ENCODE peak calls at places on chromosomes 3 and 15, in six cellular contexts. G is CD4-positive, alpha-beta T cell; Q is tibial artery; T is transverse colon; J is HFFc6; E is psoas muscle. K is an unnamed sample.

GRCh38 chr3:111850481-111850880 is 8.6 kb upstream of the PHLDB2 start:
- DNase-seq in G (no peak), Q (no peak), T (no peak), J (peak; percentile 48), E (no peak), K (no peak)

GRCh38 chr3:7713724-7714123 is 787.9 kb upstream of the LMCD1 start:
- DNase-seq in G (no peak), Q (no peak), T (no peak), J (no peak), E (no peak), K (no peak)

GRCh38 chr15:71114887-71115566 is at the start of gene THSD4:
- DNase-seq in G (peak; percentile 43), Q (peak; percentile 52), T (peak; percentile 78), J (peak; percentile 61), E (peak; percentile 86), K (peak; percentile 85)

GRCh38 chr15:90451215-90451850 is 63.3 kb downstream of the IQGAP1 start:
- DNase-seq in G (no peak), Q (no peak), T (no peak), J (peak; percentile 71), E (no peak), K (no peak)

GRCh38 chr3:13568515-13568995 is 19.6 kb downstream of the FBLN2 start:
- DNase-seq in G (no peak), Q (no peak), T (no peak), J (no peak), E (no peak), K (no peak)

GRCh38 chr3:40264437-40264836 is 45.1 kb upstream of the EIF1B start:
- DNase-seq in G (no peak), Q (no peak), T (no peak), J (no peak), E (no peak), K (no peak)

GRCh38 chr15:63023351-63023945 is 19.1 kb upstream of the TPM1 start:
- DNase-seq in G (no peak), Q (no peak), T (no peak), J (peak; percentile 94), E (no peak), K (no peak)

GRCh38 chr3:63364909-63365308 is 86.8 kb downstream of the SYNPR start:
- DNase-seq in G (no peak), Q (no peak), T (no peak), J (no peak), E (no peak), K (peak; percentile 34)

GRCh38 chr3:49751501-49751900 is 27.8 kb upstream of the GMPPB start:
- DNase-seq in G (no peak), Q (no peak), T (no peak), J (no peak), E (no peak), K (no peak)

GRCh38 chr15:62719316-62719715 is 323.2 kb upstream of the TPM1 start:
- DNase-seq in G (no peak), Q (no peak), T (no peak), J (peak; percentile 44), E (no peak), K (no peak)

GRCh38 chr15:22838292-22839042 is at the start of gene NIPA2:
- DNase-seq in G (peak; percentile 99), Q (peak; percentile 98), T (peak; percentile 99), J (peak; percentile 96), E (peak; percentile 99), K (peak; percentile 99)

GRCh38 chr3:49140080-49140479 is 7.2 kb upstream of the LAMB2 start:
- DNase-seq in G (no peak), Q (no peak), T (no peak), J (no peak), E (no peak), K (no peak)

GRCh38 chr3:98817546-98817945 is 54.4 kb downstream of the ST3GAL6 start:
- DNase-seq in G (no peak), Q (no peak), T (no peak), J (peak; percentile 61), E (no peak), K (no peak)

GRCh38 chr15:77529394-77530159 is 103.1 kb downstream of the LINGO1 start:
- DNase-seq in G (no peak), Q (no peak), T (no peak), J (no peak), E (peak; percentile 27), K (no peak)

GRCh38 chr15:42007386-42007785 is 13.5 kb downstream of the PLA2G4E start:
- DNase-seq in G (no peak), Q (no peak), T (no peak), J (no peak), E (no peak), K (no peak)

GRCh38 chr15:39728844-39729243 is 53.8 kb downstream of the FSIP1 start:
- DNase-seq in G (no peak), Q (no peak), T (no peak), J (peak; percentile 58), E (no peak), K (no peak)

GRCh38 chr3:152026033-152026556 is 152.7 kb downstream of the SUCNR1 start:
- DNase-seq in G (no peak), Q (no peak), T (no peak), J (peak; percentile 82), E (no peak), K (no peak)

GRCh38 chr3:152019516-152019915 is 146.1 kb downstream of the SUCNR1 start:
- DNase-seq in G (no peak), Q (no peak), T (no peak), J (peak; percentile 52), E (no peak), K (no peak)

GRCh38 chr3:152021951-152022461 is 148.6 kb downstream of the SUCNR1 start:
- DNase-seq in G (no peak), Q (no peak), T (no peak), J (peak; percentile 26), E (no peak), K (no peak)
- TF ChIP-seq CTCF in G (no peak), Q (no peak), T (no peak), J (no peak), E (no peak), K (no peak)

DNA sequence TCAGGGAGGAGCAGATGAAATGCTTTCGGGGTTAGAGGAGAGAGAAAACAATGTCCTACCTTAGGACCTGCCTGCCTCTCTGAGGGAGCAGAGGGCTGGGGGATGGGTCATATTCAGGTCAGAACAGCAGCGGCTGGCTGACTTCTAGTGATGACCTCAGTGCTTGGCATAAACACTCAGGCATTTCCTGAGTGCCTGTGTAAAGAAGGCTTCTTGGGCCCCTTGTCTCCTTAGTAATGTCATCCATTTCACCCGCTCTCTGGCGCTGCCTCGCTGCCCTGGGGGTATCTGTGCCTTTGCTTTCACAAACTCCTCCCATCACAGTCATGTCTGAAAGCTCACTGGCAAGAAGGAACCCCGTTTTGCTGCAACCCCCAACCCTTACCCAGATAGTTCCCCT is 82.9 kb upstream of the GSK3B start:
- DNase-seq in G (no peak), Q (no peak), T (no peak), J (peak; percentile 88), E (peak; percentile 62), K (peak; percentile 16)
- TF ChIP-seq CTCF in G (no peak), Q (no peak), T (no peak), J (no peak), E (no peak), K (no peak)

DNA sequence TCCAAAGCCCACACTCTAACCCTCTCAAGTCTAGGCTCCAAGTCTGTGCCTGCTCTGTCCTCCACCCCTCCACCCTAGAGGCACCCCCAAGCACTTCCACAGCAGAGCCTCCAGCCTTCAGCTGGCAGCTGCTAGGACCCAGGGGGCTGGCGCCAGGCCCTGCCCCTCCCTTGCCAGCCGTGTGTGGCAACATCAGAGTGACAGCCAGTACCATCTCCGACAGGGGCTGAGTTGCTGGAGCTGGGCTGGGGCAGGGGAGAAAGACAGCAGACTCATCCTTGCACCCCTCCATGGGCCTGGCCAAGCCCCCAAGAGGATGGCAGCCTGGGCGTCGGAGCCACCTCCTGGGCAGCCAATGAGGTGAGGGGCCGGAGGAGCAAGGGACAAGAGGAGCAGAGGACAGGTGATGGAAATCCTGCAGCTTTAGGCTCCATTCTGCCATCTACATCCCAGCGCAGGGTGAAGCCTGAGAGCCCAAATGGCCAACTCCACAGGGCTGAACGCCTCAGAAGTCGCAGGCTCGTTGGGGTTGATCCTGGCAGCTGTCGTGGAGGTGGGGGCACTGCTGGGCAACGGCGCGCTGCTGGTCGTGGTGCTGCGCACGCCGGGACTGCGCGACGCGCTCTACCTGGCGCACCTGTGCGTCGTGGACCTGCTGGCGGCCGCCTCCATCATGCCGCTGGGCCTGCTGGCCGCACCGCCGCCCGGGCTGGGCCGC is at the start of gene GPR62:
- DNase-seq in G (no peak), Q (no peak), T (no peak), J (no peak), E (peak; percentile 80), K (no peak)
- TF ChIP-seq CTCF in G (no peak), Q (no peak), T (no peak), J (no peak), E (no peak), K (no peak)

GRCh38 chr15:50777045-50777444 is 11.5 kb upstream of the SPPL2A start:
- DNase-seq in G (no peak), Q (no peak), T (no peak), J (no peak), E (no peak), K (no peak)
- TF ChIP-seq CTCF in G (no peak), Q (no peak), T (no peak), J (peak; percentile 49), E (no peak), K (no peak)

DNA sequence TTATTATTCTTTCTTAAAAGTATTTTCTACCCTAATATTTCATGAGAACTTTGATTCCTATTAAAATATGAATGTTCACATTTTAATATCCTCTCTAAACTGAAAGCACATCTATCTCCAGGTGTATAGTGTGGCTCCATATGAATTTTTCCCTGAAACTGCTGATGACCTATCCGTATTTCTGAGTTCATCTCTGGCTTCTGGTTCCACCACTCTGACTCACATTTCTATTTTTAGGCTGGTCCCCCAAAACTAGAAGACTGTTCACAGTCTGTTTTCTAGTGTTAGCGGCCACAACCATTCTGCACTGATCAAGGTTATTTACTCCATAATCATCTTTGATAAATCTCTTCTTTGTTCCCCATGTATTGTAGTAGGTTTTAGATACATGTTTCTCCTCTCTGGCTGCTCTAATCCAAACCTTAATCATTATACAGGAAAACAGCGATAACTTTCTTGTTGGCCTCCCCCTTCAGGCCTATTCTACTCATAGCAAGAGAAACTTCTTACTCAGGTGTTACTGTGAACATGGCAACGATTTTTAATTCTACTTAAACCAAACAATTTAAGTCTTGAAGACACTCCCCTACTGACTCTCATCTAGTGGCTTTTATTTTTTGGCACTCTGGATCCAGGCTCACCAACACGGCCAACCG is 12.8 kb downstream of the ADPGK start:
- DNase-seq in G (no peak), Q (no peak), T (no peak), J (no peak), E (no peak), K (no peak)
- TF ChIP-seq CTCF in G (no peak), Q (no peak), T (no peak), J (peak; percentile 54), E (no peak), K (peak; percentile 19)

GRCh38 chr3:33523093-33523667 is 83.0 kb upstream of the UBP1 start:
- DNase-seq in G (no peak), Q (no peak), T (no peak), J (no peak), E (no peak), K (no peak)

GRCh38 chr3:33526787-33527186 is 86.6 kb upstream of the UBP1 start:
- DNase-seq in G (no peak), Q (no peak), T (no peak), J (no peak), E (no peak), K (no peak)

GRCh38 chr3:33525232-33525631 is 85.0 kb upstream of the UBP1 start:
- DNase-seq in G (no peak), Q (no peak), T (no peak), J (no peak), E (no peak), K (no peak)
- TF ChIP-seq CTCF in G (no peak), Q (no peak), T (no peak), J (no peak), E (no peak), K (no peak)

K was measured in BE2C.